ENCODE peak calls at places on chromosomes 2 and 18, in four cellular contexts. One of them, this sample, is unnamed.

GRCh38 chr2:172436889-172437288 is 9.5 kb downstream of the ITGA6 start:
- DNase-seq in transverse colon: no peak
- DNase-seq in testis: no peak
- DNase-seq in NB4: no peak
- DNase-seq in this sample: no peak

GRCh38 chr2:30235859-30236535 is 4.7 kb downstream of the LBH start:
- DNase-seq in testis: no peak
- DNase-seq in transverse colon: no peak
- DNase-seq in NB4: no peak
- DNase-seq in this sample: no peak

GRCh38 chr18:78293940-78294401 is 685.6 kb upstream of the SALL3 start:
- DNase-seq in NB4: no peak
- DNase-seq in testis: no peak
- DNase-seq in transverse colon: no peak
- DNase-seq in this sample: no peak

GRCh38 chr2:204365778-204366177 is 179.5 kb upstream of the PARD3B start:
- DNase-seq in transverse colon: no peak
- DNase-seq in NB4: no peak
- DNase-seq in testis: no peak
- DNase-seq in this sample: no peak

GRCh38 chr2:17538844-17539554 is 1.5 kb upstream of the VSNL1 start:
- DNase-seq in transverse colon: peak
- DNase-seq in NB4: no peak
- DNase-seq in testis: peak
- DNase-seq in this sample: no peak

GRCh38 chr2:74206180-74206688 is 7.8 kb downstream of the MTHFD2 start:
- DNase-seq in NB4: peak
- DNase-seq in testis: no peak
- DNase-seq in transverse colon: peak
- DNase-seq in this sample: peak

GRCh38 chr2:98027535-98027934 is 31.8 kb upstream of the TMEM131 start:
- DNase-seq in testis: no peak
- DNase-seq in NB4: no peak
- DNase-seq in transverse colon: no peak
- DNase-seq in this sample: no peak

GRCh38 chr2:213149332-213149875 is 2.0 kb downstream of the IKZF2 start:
- DNase-seq in testis: no peak
- DNase-seq in transverse colon: no peak
- DNase-seq in NB4: no peak
- DNase-seq in this sample: no peak

GRCh38 chr18:79924814-79925655 is 26.4 kb downstream of the SLC66A2 start:
- DNase-seq in NB4: no peak
- DNase-seq in transverse colon: peak
- DNase-seq in testis: peak
- DNase-seq in this sample: no peak

GRCh38 chr2:122136071-122136470 is 380.6 kb downstream of the TSN start:
- DNase-seq in NB4: peak
- DNase-seq in testis: no peak
- DNase-seq in transverse colon: no peak
- DNase-seq in this sample: peak

GRCh38 chr2:106825161-106825560 is 60.8 kb downstream of the ST6GAL2 start:
- DNase-seq in testis: no peak
- DNase-seq in transverse colon: no peak
- DNase-seq in NB4: no peak
- DNase-seq in this sample: no peak

DNA sequence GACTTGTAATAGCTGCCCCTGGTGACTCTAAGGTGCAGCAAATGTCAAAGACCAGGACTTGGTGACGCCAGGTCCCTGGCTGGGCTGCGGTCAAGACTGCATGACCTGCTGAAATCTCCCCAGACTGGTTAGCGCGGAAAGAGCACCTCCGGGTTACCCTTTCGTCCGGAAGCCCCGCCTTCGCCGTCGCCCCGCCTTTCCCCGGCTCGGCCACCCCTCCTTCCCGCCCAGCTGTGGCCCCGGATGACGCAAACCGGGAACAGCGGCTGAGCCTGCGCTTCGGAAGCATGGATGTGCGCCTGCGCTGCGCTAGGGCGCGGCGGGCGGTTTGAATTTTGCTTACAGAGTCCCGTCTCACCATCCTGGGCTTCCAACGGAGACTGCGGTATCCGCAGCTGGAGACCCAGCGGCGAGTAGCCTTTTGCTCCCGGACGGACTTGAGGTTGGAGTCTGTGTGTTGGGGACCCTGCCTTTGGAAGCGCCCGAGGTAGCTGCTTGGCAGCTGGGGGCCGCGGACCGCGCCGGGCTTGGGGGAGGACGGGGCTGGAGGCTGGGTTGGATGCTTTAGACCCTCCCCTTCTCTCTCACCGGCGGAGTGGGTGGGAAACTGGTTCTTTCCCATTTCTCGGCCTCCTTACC is at the start of gene SKA1:
- DNase-seq in transverse colon: peak
- DNase-seq in testis: peak
- DNase-seq in NB4: peak
- DNase-seq in this sample: peak
- TF ChIP-seq POLR2A in transverse colon: peak
- TF ChIP-seq POLR2A in testis: no peak
- TF ChIP-seq POLR2A in NB4: peak
- TF ChIP-seq POLR2A in this sample: peak

GRCh38 chr2:165793779-165794519 is at the start of gene GALNT3:
- DNase-seq in transverse colon: peak
- DNase-seq in NB4: peak
- DNase-seq in testis: peak
- DNase-seq in this sample: no peak
- TF ChIP-seq POLR2A in transverse colon: peak
- TF ChIP-seq POLR2A in NB4: no peak
- TF ChIP-seq POLR2A in testis: no peak
- TF ChIP-seq POLR2A in this sample: no peak

DNA sequence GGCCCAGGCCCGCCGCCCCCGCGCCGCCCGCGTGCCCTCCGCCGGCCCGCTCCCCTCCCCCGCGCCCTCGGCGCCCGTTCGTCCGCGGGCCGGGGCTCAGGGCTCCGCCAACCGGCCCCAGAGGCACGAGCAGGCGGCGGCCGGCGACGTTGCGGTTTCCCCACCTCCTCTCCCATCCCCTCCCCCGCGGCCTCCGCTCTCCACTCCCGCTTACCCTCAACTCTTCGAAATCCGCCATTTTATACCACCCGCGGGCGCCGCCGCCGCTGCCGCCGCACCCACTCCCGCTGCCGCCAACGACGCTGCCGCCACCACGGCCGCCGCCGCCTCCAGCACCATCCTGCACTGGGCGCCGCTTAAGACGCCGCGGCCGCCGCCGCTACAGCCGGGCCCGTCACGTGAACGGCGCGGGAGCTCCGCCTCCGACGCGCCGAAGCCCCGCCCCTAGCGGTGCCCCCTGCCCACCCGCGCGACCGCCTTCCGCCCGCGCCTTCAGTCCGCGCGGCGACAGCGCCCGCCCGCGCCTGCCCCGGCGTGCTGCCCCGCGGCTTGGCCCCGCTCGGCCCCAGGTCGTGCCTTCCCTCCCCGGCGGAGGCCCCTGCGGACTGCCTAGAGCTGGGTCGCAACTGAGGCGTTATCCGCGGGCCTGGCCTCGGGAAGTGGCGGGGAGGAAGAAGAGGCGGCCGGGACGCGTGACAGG is at the start of the genes KATNAL2 and PIAS2:
- DNase-seq in transverse colon: peak
- DNase-seq in testis: peak
- DNase-seq in NB4: peak
- DNase-seq in this sample: peak
- TF ChIP-seq POLR2A in transverse colon: peak
- TF ChIP-seq POLR2A in testis: no peak
- TF ChIP-seq POLR2A in NB4: peak
- TF ChIP-seq POLR2A in this sample: peak

DNA sequence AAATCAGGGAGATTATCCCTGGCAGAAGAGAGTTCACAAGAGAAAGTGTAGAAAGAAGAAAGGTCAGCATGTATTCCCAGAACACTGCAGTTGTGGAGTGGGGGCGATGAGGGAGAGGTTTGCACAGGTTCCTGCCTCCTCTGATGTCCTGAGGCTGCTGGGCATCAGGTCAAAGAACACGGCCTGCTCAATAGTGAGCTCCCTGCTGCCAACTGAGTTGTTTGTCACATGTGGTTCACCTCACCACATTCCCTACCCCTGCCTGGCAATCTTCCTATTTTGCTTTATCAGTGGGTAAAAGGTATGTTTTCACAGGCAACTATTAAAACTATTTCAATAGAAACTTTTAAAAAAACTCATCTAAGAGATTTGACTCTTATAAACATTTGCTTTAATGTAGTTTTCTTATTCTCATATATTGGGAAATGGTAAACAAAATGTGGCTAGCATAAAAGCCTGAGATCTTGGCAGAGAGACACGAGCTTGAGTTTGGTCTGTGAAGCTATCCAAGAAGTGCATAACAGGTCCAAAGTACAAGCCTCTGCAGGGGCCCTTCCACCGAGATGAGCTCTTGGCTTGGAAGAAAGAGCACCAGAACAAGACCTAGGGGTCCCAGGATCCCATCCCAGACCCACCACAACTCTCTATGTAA is 123.9 kb upstream of the SRD5A2 start:
- DNase-seq in NB4: no peak
- DNase-seq in transverse colon: no peak
- DNase-seq in testis: no peak
- DNase-seq in this sample: no peak
- TF ChIP-seq POLR2A in NB4: no peak
- TF ChIP-seq POLR2A in transverse colon: no peak
- TF ChIP-seq POLR2A in testis: no peak
- TF ChIP-seq POLR2A in this sample: no peak

DNA sequence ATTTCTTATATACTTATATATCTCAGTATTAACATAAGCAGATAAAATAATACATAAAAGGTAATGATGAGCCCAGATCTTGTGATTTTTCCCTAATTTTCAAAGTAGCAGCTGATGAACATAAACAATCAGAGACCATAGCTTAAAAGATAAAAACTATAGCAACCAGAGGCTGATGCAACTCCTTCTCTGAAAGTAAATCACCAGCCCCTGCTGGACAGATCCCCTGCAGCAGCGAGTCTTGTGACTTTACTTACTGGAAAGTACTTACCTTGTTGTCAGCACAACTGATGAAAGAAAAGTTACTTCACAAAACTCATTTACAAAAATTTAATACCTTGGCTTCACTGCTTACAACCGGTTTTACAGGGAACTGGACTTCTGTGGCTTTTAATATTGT is 67.3 kb downstream of the GORASP2 start:
- DNase-seq in transverse colon: no peak
- DNase-seq in NB4: no peak
- DNase-seq in testis: no peak
- DNase-seq in this sample: peak
- TF ChIP-seq POLR2A in transverse colon: no peak
- TF ChIP-seq POLR2A in NB4: no peak
- TF ChIP-seq POLR2A in testis: no peak
- TF ChIP-seq POLR2A in this sample: no peak

GRCh38 chr18:58044370-58045264 is 591 bp downstream of the NEDD4L start:
- DNase-seq in testis: peak
- DNase-seq in transverse colon: peak
- DNase-seq in NB4: peak
- DNase-seq in this sample: peak
- TF ChIP-seq POLR2A in testis: no peak
- TF ChIP-seq POLR2A in transverse colon: peak
- TF ChIP-seq POLR2A in NB4: no peak
- TF ChIP-seq POLR2A in this sample: peak

GRCh38 chr18:51029694-51030536 is at the start of gene SMAD4:
- DNase-seq in testis: peak
- DNase-seq in NB4: peak
- DNase-seq in transverse colon: peak
- DNase-seq in this sample: peak
- TF ChIP-seq POLR2A in testis: peak
- TF ChIP-seq POLR2A in NB4: peak
- TF ChIP-seq POLR2A in transverse colon: peak
- TF ChIP-seq POLR2A in this sample: peak

DNA sequence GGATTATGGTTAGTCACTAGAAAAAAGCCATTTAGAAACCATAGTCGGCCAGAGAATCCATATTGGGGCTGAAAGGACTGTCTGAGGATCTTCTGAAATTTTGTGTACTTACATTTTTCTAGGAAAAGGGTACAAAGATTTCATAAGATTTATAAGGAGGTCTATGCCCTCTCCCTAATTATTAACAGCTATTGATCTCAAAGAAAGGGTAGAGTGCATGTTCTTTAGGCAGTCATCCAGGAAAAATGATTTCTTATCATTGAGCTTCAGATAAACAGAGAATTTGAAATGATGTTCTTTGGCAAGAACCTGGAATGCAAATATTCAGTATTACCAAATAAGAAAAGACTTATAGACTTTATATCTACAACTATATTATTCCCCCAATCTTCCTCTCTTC is 195.3 kb downstream of the ACTR3 start:
- DNase-seq in transverse colon: no peak
- DNase-seq in NB4: no peak
- DNase-seq in testis: no peak
- DNase-seq in this sample: no peak
- TF ChIP-seq POLR2A in transverse colon: no peak
- TF ChIP-seq POLR2A in NB4: no peak
- TF ChIP-seq POLR2A in testis: no peak
- TF ChIP-seq POLR2A in this sample: no peak

GRCh38 chr2:37766087-37766486 is 94.6 kb upstream of the CDC42EP3 start:
- DNase-seq in transverse colon: no peak
- DNase-seq in testis: no peak
- DNase-seq in NB4: no peak
- DNase-seq in this sample: no peak

GRCh38 chr2:37770797-37771196 is 99.4 kb upstream of the CDC42EP3 start:
- DNase-seq in NB4: no peak
- DNase-seq in transverse colon: no peak
- DNase-seq in testis: no peak
- DNase-seq in this sample: no peak

GRCh38 chr2:37771600-37772088 is 100.2 kb upstream of the CDC42EP3 start:
- DNase-seq in transverse colon: no peak
- DNase-seq in testis: no peak
- DNase-seq in NB4: no peak
- DNase-seq in this sample: no peak

GRCh38 chr2:37767051-37767450 is 95.6 kb upstream of the CDC42EP3 start:
- DNase-seq in testis: no peak
- DNase-seq in NB4: no peak
- DNase-seq in transverse colon: no peak
- DNase-seq in this sample: no peak

GRCh38 chr2:37768491-37768925 is 97.1 kb upstream of the CDC42EP3 start:
- DNase-seq in transverse colon: no peak
- DNase-seq in testis: peak
- DNase-seq in NB4: peak
- DNase-seq in this sample: no peak
- TF ChIP-seq POLR2A in transverse colon: no peak
- TF ChIP-seq POLR2A in testis: no peak
- TF ChIP-seq POLR2A in NB4: no peak
- TF ChIP-seq POLR2A in this sample: no peak

This sample was measured in erythroblast.